ENCODE peak calls at places on chromosome 7, in eight cellular contexts. L, T, F, D, A, P, C and G are unnamed samples.

GRCh38 chr7:96045919-96046318 is 273.6 kb downstream of the DYNC1I1 start:
- DNase-seq in C (no peak), L (no peak), T (no peak), A (peak; percentile 89), P (no peak), F (no peak), D (no peak), G (no peak)

GRCh38 chr7:34081931-34082330 is 176.6 kb downstream of the BMPER start:
- DNase-seq in C (no peak), D (no peak), F (no peak), L (no peak), T (no peak), A (no peak), P (no peak), G (no peak)

GRCh38 chr7:149225106-149225505 is 14.3 kb upstream of the ZNF212 start:
- DNase-seq in P (no peak), F (no peak), L (no peak), D (no peak), A (no peak), C (no peak), T (no peak), G (no peak)

GRCh38 chr7:4803397-4804241 is 28.2 kb downstream of the AP5Z1 start:
- DNase-seq in D (no peak), C (no peak), P (no peak), T (no peak), A (no peak), F (no peak), L (no peak), G (no peak)

GRCh38 chr7:122546496-122546895 is 152.4 kb downstream of the RNF133 start:
- DNase-seq in D (no peak), L (peak; percentile 48), P (no peak), A (no peak), T (no peak), C (no peak), F (no peak), G (no peak)

GRCh38 chr7:98641646-98642489 is 24.8 kb downstream of the NPTX2 start:
- DNase-seq in P (no peak), D (no peak), C (no peak), L (no peak), T (no peak), F (no peak), A (no peak), G (no peak)

GRCh38 chr7:6271694-6272371 is 591 bp downstream of the CYTH3 start:
- DNase-seq in F (no peak), D (peak; percentile 57), P (no peak), L (peak; percentile 50), T (no peak), C (peak; percentile 43), A (peak; percentile 44), G (no peak)

GRCh38 chr7:82729172-82730030 is 285.8 kb upstream of the CACNA2D1 start:
- DNase-seq in P (no peak), T (peak; percentile 60), F (no peak), L (no peak), A (peak; percentile 44), C (peak; percentile 34), D (no peak), G (no peak)

GRCh38 chr7:30241767-30242166 is 42.6 kb upstream of the ZNRF2 start:
- DNase-seq in L (no peak), F (no peak), T (no peak), C (no peak), A (no peak), D (no peak), P (no peak), G (no peak)

GRCh38 chr7:157519246-157519645 is 182.4 kb downstream of the DNAJB6 start:
- DNase-seq in P (no peak), C (no peak), D (peak; percentile 22), A (no peak), T (no peak), F (no peak), L (peak; percentile 35), G (no peak)

GRCh38 chr7:2856388-2857169 is 12.5 kb upstream of the GNA12 start:
- DNase-seq in A (peak; percentile 24), P (no peak), T (peak; percentile 66), C (no peak), L (no peak), D (no peak), F (no peak), G (no peak)

GRCh38 chr7:128037880-128038619 is 6.8 kb upstream of the LRRC4 start:
- DNase-seq in L (no peak), P (no peak), C (no peak), D (no peak), F (no peak), A (no peak), T (no peak), G (no peak)

GRCh38 chr7:115477193-115477651 is 553.3 kb downstream of the TFEC start:
- DNase-seq in F (no peak), T (peak; percentile 49), L (no peak), C (peak; percentile 63), D (no peak), A (no peak), P (no peak), G (no peak)

GRCh38 chr7:47915066-47915976 is 32.9 kb downstream of the PKD1L1 start:
- DNase-seq in T (peak; percentile 69), A (no peak), L (no peak), F (no peak), C (peak; percentile 53), D (no peak), P (no peak), G (no peak)

GRCh38 chr7:2799253-2799652 is 44.9 kb downstream of the GNA12 start:
- DNase-seq in D (no peak), A (no peak), L (no peak), P (no peak), F (no peak), T (no peak), C (no peak), G (no peak)